ENCODE peak calls at places on chromosome 16, in eight cellular contexts. One of them, this sample, is unnamed.

GRCh38 chr16:73212431-73212830 is 164.5 kb upstream of the ZFHX3 start:
- DNase-seq in OCI-LY7: no peak
- DNase-seq in left ventricle myocardium inferior: no peak
- DNase-seq in BJ: no peak
- DNase-seq in heart left ventricle: no peak
- DNase-seq in lower leg skin: no peak
- DNase-seq in NB4: no peak
- DNase-seq in stomach: no peak
- DNase-seq in this sample: no peak

GRCh38 chr16:80577485-80578280 is 36.9 kb downstream of the DYNLRB2 start:
- DNase-seq in OCI-LY7: no peak
- DNase-seq in left ventricle myocardium inferior: no peak
- DNase-seq in BJ: no peak
- DNase-seq in heart left ventricle: no peak
- DNase-seq in lower leg skin: no peak
- DNase-seq in NB4: no peak
- DNase-seq in stomach: peak
- DNase-seq in this sample: no peak

GRCh38 chr16:49514391-49514980 is 140.9 kb downstream of the C16orf78 start:
- DNase-seq in OCI-LY7: no peak
- DNase-seq in left ventricle myocardium inferior: no peak
- DNase-seq in BJ: no peak
- DNase-seq in heart left ventricle: no peak
- DNase-seq in lower leg skin: no peak
- DNase-seq in NB4: no peak
- DNase-seq in stomach: peak
- DNase-seq in this sample: no peak

GRCh38 chr16:83977056-83977815 is 9.2 kb downstream of the NECAB2 start:
- DNase-seq in OCI-LY7: no peak
- DNase-seq in left ventricle myocardium inferior: no peak
- DNase-seq in BJ: no peak
- DNase-seq in heart left ventricle: no peak
- DNase-seq in lower leg skin: no peak
- DNase-seq in NB4: no peak
- DNase-seq in stomach: no peak
- DNase-seq in this sample: no peak

GRCh38 chr16:27322858-27323780 is 9.3 kb downstream of the IL4R start:
- DNase-seq in OCI-LY7: no peak
- DNase-seq in left ventricle myocardium inferior: no peak
- DNase-seq in BJ: no peak
- DNase-seq in heart left ventricle: no peak
- DNase-seq in lower leg skin: no peak
- DNase-seq in NB4: no peak
- DNase-seq in stomach: peak
- DNase-seq in this sample: no peak

GRCh38 chr16:15807603-15808009 is 49.2 kb downstream of the MYH11 start:
- DNase-seq in OCI-LY7: no peak
- DNase-seq in left ventricle myocardium inferior: no peak
- DNase-seq in BJ: no peak
- DNase-seq in heart left ventricle: no peak
- DNase-seq in lower leg skin: no peak
- DNase-seq in NB4: peak
- DNase-seq in stomach: no peak
- DNase-seq in this sample: peak

GRCh38 chr16:11596572-11597226 is 10.0 kb upstream of the LITAF start:
- DNase-seq in OCI-LY7: no peak
- DNase-seq in left ventricle myocardium inferior: no peak
- DNase-seq in BJ: no peak
- DNase-seq in heart left ventricle: no peak
- DNase-seq in lower leg skin: no peak
- DNase-seq in NB4: peak
- DNase-seq in stomach: no peak
- DNase-seq in this sample: no peak

GRCh38 chr16:600781-601180 is 10.9 kb downstream of the RAB40C start:
- DNase-seq in OCI-LY7: peak
- DNase-seq in left ventricle myocardium inferior: no peak
- DNase-seq in BJ: no peak
- DNase-seq in heart left ventricle: no peak
- DNase-seq in lower leg skin: no peak
- DNase-seq in NB4: peak
- DNase-seq in stomach: no peak
- DNase-seq in this sample: peak

GRCh38 chr16:79687249-79687768 is 86.8 kb upstream of the MAF start:
- DNase-seq in OCI-LY7: no peak
- DNase-seq in left ventricle myocardium inferior: no peak
- DNase-seq in BJ: no peak
- DNase-seq in heart left ventricle: no peak
- DNase-seq in lower leg skin: no peak
- DNase-seq in NB4: no peak
- DNase-seq in stomach: no peak
- DNase-seq in this sample: no peak

GRCh38 chr16:2819179-2819938 is 2.3 kb downstream of the PRSS21 start:
- DNase-seq in OCI-LY7: no peak
- DNase-seq in left ventricle myocardium inferior: no peak
- DNase-seq in BJ: no peak
- DNase-seq in heart left ventricle: no peak
- DNase-seq in lower leg skin: no peak
- DNase-seq in NB4: no peak
- DNase-seq in stomach: no peak
- DNase-seq in this sample: no peak

GRCh38 chr16:31508706-31509523 is 724 bp upstream of the RUSF1 start:
- DNase-seq in OCI-LY7: no peak
- DNase-seq in left ventricle myocardium inferior: no peak
- DNase-seq in BJ: no peak
- DNase-seq in heart left ventricle: no peak
- DNase-seq in lower leg skin: no peak
- DNase-seq in NB4: no peak
- DNase-seq in stomach: no peak
- DNase-seq in this sample: peak

GRCh38 chr16:1532081-1532760 is 1.2 kb upstream of the TMEM204 start:
- DNase-seq in OCI-LY7: no peak
- DNase-seq in left ventricle myocardium inferior: peak
- DNase-seq in BJ: no peak
- DNase-seq in heart left ventricle: peak
- DNase-seq in lower leg skin: peak
- DNase-seq in NB4: no peak
- DNase-seq in stomach: peak
- DNase-seq in this sample: no peak

GRCh38 chr16:51816929-51817328 is 665.9 kb upstream of the SALL1 start:
- DNase-seq in OCI-LY7: no peak
- DNase-seq in left ventricle myocardium inferior: no peak
- DNase-seq in BJ: no peak
- DNase-seq in heart left ventricle: no peak
- DNase-seq in lower leg skin: no peak
- DNase-seq in NB4: no peak
- DNase-seq in stomach: no peak
- DNase-seq in this sample: peak

GRCh38 chr16:47565454-47565853 is 104.3 kb downstream of the PHKB start:
- DNase-seq in OCI-LY7: no peak
- DNase-seq in left ventricle myocardium inferior: peak
- DNase-seq in BJ: no peak
- DNase-seq in heart left ventricle: peak
- DNase-seq in lower leg skin: peak
- DNase-seq in NB4: peak
- DNase-seq in stomach: no peak
- DNase-seq in this sample: peak

GRCh38 chr16:26273607-26274006 is 581.8 kb downstream of the HS3ST4 start:
- DNase-seq in OCI-LY7: no peak
- DNase-seq in left ventricle myocardium inferior: no peak
- DNase-seq in BJ: no peak
- DNase-seq in heart left ventricle: no peak
- DNase-seq in lower leg skin: no peak
- DNase-seq in NB4: no peak
- DNase-seq in stomach: no peak
- DNase-seq in this sample: no peak

GRCh38 chr16:63311313-63311712 is 1275.1 kb upstream of the CDH8 start:
- DNase-seq in OCI-LY7: no peak
- DNase-seq in left ventricle myocardium inferior: no peak
- DNase-seq in BJ: no peak
- DNase-seq in heart left ventricle: no peak
- DNase-seq in lower leg skin: no peak
- DNase-seq in NB4: no peak
- DNase-seq in stomach: no peak
- DNase-seq in this sample: no peak

GRCh38 chr16:48592839-48593429 is 17.0 kb downstream of the N4BP1 start:
- DNase-seq in OCI-LY7: peak
- DNase-seq in left ventricle myocardium inferior: no peak
- DNase-seq in BJ: no peak
- DNase-seq in heart left ventricle: no peak
- DNase-seq in lower leg skin: no peak
- DNase-seq in NB4: peak
- DNase-seq in stomach: no peak
- DNase-seq in this sample: no peak

GRCh38 chr16:89442588-89442987 is 47.8 kb downstream of the ANKRD11 start:
- DNase-seq in OCI-LY7: no peak
- DNase-seq in left ventricle myocardium inferior: no peak
- DNase-seq in BJ: no peak
- DNase-seq in heart left ventricle: peak
- DNase-seq in lower leg skin: no peak
- DNase-seq in NB4: no peak
- DNase-seq in stomach: no peak
- DNase-seq in this sample: no peak

GRCh38 chr16:89444151-89444723 is 46.1 kb downstream of the ANKRD11 start:
- DNase-seq in OCI-LY7: no peak
- DNase-seq in left ventricle myocardium inferior: no peak
- DNase-seq in BJ: no peak
- DNase-seq in heart left ventricle: no peak
- DNase-seq in lower leg skin: no peak
- DNase-seq in NB4: peak
- DNase-seq in stomach: no peak
- DNase-seq in this sample: no peak

GRCh38 chr16:89445166-89445565 is 45.2 kb downstream of the ANKRD11 start:
- DNase-seq in OCI-LY7: no peak
- DNase-seq in left ventricle myocardium inferior: no peak
- DNase-seq in BJ: no peak
- DNase-seq in heart left ventricle: no peak
- DNase-seq in lower leg skin: no peak
- DNase-seq in NB4: no peak
- DNase-seq in stomach: no peak
- DNase-seq in this sample: no peak

GRCh38 chr16:89443727-89444084 is 46.7 kb downstream of the ANKRD11 start:
- DNase-seq in OCI-LY7: no peak
- DNase-seq in left ventricle myocardium inferior: peak
- DNase-seq in BJ: no peak
- DNase-seq in heart left ventricle: peak
- DNase-seq in lower leg skin: peak
- DNase-seq in NB4: no peak
- DNase-seq in stomach: peak
- DNase-seq in this sample: no peak

GRCh38 chr16:89442990-89443726 is 47.2 kb downstream of the ANKRD11 start:
- DNase-seq in OCI-LY7: no peak
- DNase-seq in left ventricle myocardium inferior: no peak
- DNase-seq in BJ: no peak
- DNase-seq in heart left ventricle: peak
- DNase-seq in lower leg skin: peak
- DNase-seq in NB4: no peak
- DNase-seq in stomach: peak
- DNase-seq in this sample: peak
- H3K4me3 ChIP-seq in OCI-LY7: no peak
- H3K4me3 ChIP-seq in left ventricle myocardium inferior: no peak
- H3K4me3 ChIP-seq in BJ: no peak
- H3K4me3 ChIP-seq in heart left ventricle: no peak
- H3K4me3 ChIP-seq in lower leg skin: no peak
- H3K4me3 ChIP-seq in NB4: no peak
- H3K4me3 ChIP-seq in stomach: no peak
- H3K4me3 ChIP-seq in this sample: no peak

DNA sequence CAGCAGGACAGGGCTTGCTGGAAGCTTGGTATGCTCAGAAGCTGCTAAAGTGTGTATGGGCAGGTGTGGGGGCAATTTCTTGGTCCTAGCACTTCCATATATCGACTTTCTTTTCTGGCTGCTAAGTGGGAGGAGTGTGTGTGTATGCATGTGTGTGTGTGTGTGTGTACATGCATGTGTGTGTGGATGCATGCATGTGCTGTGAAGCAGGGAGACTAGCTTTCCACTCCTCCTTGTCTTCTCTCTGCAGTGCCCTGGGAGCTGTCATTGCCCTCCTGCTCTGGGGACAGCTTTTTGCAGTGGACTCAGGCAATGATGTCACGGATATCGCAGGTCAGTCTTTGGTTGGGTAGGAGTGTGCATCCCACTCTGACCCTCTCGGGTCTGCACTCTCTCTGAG is 1.6 kb downstream of the HP start:
- DNase-seq in OCI-LY7: no peak
- DNase-seq in left ventricle myocardium inferior: no peak
- DNase-seq in BJ: no peak
- DNase-seq in heart left ventricle: no peak
- DNase-seq in lower leg skin: no peak
- DNase-seq in NB4: no peak
- DNase-seq in stomach: no peak
- DNase-seq in this sample: no peak
- TF ChIP-seq CTCF in OCI-LY7: no peak
- TF ChIP-seq CTCF in left ventricle myocardium inferior: no peak
- TF ChIP-seq CTCF in BJ: no peak
- TF ChIP-seq CTCF in heart left ventricle: no peak
- TF ChIP-seq CTCF in lower leg skin: no peak
- TF ChIP-seq CTCF in NB4: no peak
- TF ChIP-seq CTCF in stomach: no peak
- TF ChIP-seq CTCF in this sample: no peak

GRCh38 chr16:69106491-69107291 is 1.2 kb downstream of the HAS3 start:
- DNase-seq in OCI-LY7: no peak
- DNase-seq in left ventricle myocardium inferior: no peak
- DNase-seq in BJ: no peak
- DNase-seq in heart left ventricle: no peak
- DNase-seq in lower leg skin: no peak
- DNase-seq in NB4: no peak
- DNase-seq in stomach: no peak
- DNase-seq in this sample: no peak
- H3K4me3 ChIP-seq in OCI-LY7: no peak
- H3K4me3 ChIP-seq in left ventricle myocardium inferior: peak
- H3K4me3 ChIP-seq in BJ: peak
- H3K4me3 ChIP-seq in heart left ventricle: peak
- H3K4me3 ChIP-seq in lower leg skin: peak
- H3K4me3 ChIP-seq in NB4: no peak
- H3K4me3 ChIP-seq in stomach: peak
- H3K4me3 ChIP-seq in this sample: peak

DNA sequence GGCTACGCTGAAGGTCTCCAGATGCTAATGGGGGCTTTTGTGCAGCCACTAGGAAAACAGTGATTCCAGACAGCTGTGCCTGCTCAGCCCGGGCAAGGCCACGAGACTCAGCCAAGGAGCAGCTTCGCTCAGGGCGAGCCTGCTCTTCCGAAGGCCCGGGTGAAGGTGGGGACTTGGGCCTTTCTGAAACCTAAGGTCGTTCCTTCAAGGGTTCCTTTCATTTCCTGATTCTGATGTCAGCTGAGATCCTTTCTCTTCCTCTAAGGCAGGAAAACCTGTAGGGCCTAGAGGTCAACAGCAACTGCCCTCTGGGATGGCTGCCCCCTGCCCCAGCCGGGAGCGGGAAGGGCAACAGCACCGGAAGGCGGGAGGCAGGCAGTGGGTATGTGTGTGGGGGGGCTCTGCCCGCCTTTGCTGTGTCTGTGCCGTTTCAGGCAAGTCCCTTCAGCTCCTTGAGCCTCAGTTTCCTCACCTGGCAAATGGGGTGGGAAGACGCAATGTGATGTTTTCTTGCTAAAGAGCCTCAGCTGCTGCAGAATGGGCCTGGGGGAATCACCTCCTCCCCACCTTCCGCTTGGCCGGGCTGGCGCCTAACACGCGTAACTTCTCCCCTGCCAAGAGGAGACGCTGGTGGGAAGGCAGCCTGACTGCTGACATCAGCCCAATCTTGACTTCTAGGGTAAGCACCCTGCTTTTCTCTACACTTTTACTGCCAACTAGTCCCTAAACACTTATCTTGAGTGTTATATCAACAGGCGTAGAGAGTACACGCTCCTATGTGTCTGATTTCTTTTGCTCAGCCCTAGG is 32.8 kb downstream of the IRF8 start:
- DNase-seq in OCI-LY7: peak
- DNase-seq in left ventricle myocardium inferior: no peak
- DNase-seq in BJ: no peak
- DNase-seq in heart left ventricle: no peak
- DNase-seq in lower leg skin: no peak
- DNase-seq in NB4: no peak
- DNase-seq in stomach: no peak
- DNase-seq in this sample: no peak
- TF ChIP-seq CTCF in OCI-LY7: no peak
- TF ChIP-seq CTCF in left ventricle myocardium inferior: no peak
- TF ChIP-seq CTCF in BJ: no peak
- TF ChIP-seq CTCF in heart left ventricle: no peak
- TF ChIP-seq CTCF in lower leg skin: no peak
- TF ChIP-seq CTCF in NB4: no peak
- TF ChIP-seq CTCF in stomach: no peak
- TF ChIP-seq CTCF in this sample: no peak

This sample was measured in choroid plexus epithelial cell.